ENCODE peak calls at places on chromosome 18, in six cellular contexts. C, A, O, K, U and P are unnamed samples.

GRCh38 chr18:23853448-23854210 is 160.9 kb upstream of the TTC39C start:
- DNase-seq in C (no peak), A (no peak), O (no peak), K (no peak), U (no peak), P (no peak)

GRCh38 chr18:47418746-47419145 is 167.3 kb upstream of the SKOR2 start:
- DNase-seq in C (no peak), A (no peak), O (no peak), K (no peak), U (no peak), P (no peak)

GRCh38 chr18:3526421-3527354 is 76.7 kb downstream of the TGIF1 start:
- DNase-seq in C (no peak), A (no peak), O (no peak), K (no peak), U (peak; percentile 82), P (no peak)

GRCh38 chr18:23106575-23106974 is 28.7 kb upstream of the CABLES1 start:
- DNase-seq in C (no peak), A (no peak), O (no peak), K (no peak), U (no peak), P (no peak)

GRCh38 chr18:14100503-14101286 is 31.5 kb downstream of the ZNF519 start:
- DNase-seq in C (no peak), A (no peak), O (peak; percentile 48), K (no peak), U (no peak), P (no peak)

GRCh38 chr18:74331404-74331803 is 15.8 kb downstream of the C18orf63 start:
- DNase-seq in C (no peak), A (no peak), O (no peak), K (no peak), U (no peak), P (no peak)

GRCh38 chr18:49531678-49532153 is 30.1 kb upstream of the LIPG start:
- DNase-seq in C (no peak), A (no peak), O (no peak), K (no peak), U (no peak), P (no peak)

GRCh38 chr18:49862656-49863385 is 49.5 kb upstream of the ACAA2 start:
- DNase-seq in C (no peak), A (no peak), O (no peak), K (no peak), U (no peak), P (no peak)

GRCh38 chr18:8413751-8414150 is 195.5 kb upstream of the RAB12 start:
- DNase-seq in C (no peak), A (no peak), O (no peak), K (no peak), U (no peak), P (no peak)

GRCh38 chr18:79309572-79310278 is 86.0 kb upstream of the NFATC1 start:
- DNase-seq in C (no peak), A (no peak), O (no peak), K (no peak), U (no peak), P (no peak)

GRCh38 chr18:28065031-28065792 is 111.7 kb downstream of the CDH2 start:
- DNase-seq in C (no peak), A (no peak), O (no peak), K (no peak), U (no peak), P (no peak)

GRCh38 chr18:64380117-64380516 is 231.2 kb upstream of the LINC00305 start:
- DNase-seq in C (no peak), A (no peak), O (no peak), K (no peak), U (no peak), P (no peak)

GRCh38 chr18:76274470-76275289 is 220.4 kb downstream of the ZNF516 start:
- DNase-seq in C (no peak), A (no peak), O (no peak), K (no peak), U (peak; percentile 45), P (peak; percentile 5)